ENCODE peak calls at places on chromosomes 7 and 10, in four cellular contexts. H is H1, D is WTC11, V is K562. N is an unnamed sample.
A peak's percentile ranks its signal among the peaks of the same experiment; 100 is the strongest.

GRCh38 chr7:47293884-47294568 is 287.9 kb downstream of the TNS3 start:
- DNase-seq in V (no peak), D (no peak), H (no peak), N (no peak)

GRCh38 chr7:131219277-131220041 is 108.2 kb upstream of the MKLN1 start:
- DNase-seq in D (no peak), V (no peak), H (no peak), N (peak; percentile 72)

GRCh38 chr7:88477957-88478356 is 171.3 kb upstream of the STEAP4 start:
- DNase-seq in D (no peak), V (no peak), H (no peak), N (no peak)

GRCh38 chr10:17643755-17644484 is at the start of gene STAM:
- DNase-seq in H (peak; percentile 69), D (peak; percentile 86), V (peak; percentile 90), N (peak; percentile 96)

GRCh38 chr7:111871283-111871682 is 309.0 kb upstream of the IMMP2L start:
- DNase-seq in V (no peak), H (no peak), D (no peak), N (no peak)

GRCh38 chr7:20249924-20250323 is 32.7 kb upstream of the MACC1 start:
- DNase-seq in V (no peak), H (no peak), D (no peak), N (no peak)

GRCh38 chr10:102159831-102160230 is 7.6 kb downstream of the NOLC1 start:
- DNase-seq in V (no peak), H (no peak), D (no peak), N (no peak)

GRCh38 chr10:132460691-132461090 is 63.7 kb downstream of the PWWP2B start:
- DNase-seq in V (no peak), H (no peak), D (no peak), N (no peak)

GRCh38 chr7:50590535-50590934 is 25.3 kb upstream of the DDC start:
- DNase-seq in D (no peak), H (no peak), V (no peak), N (peak; percentile 12)

GRCh38 chr10:34491666-34492065 is 323.4 kb downstream of the PARD3 start:
- DNase-seq in V (no peak), H (no peak), D (no peak), N (no peak)

GRCh38 chr10:60629332-60629731 is 148.9 kb upstream of the CDK1 start:
- DNase-seq in H (no peak), D (no peak), V (no peak), N (peak; percentile 56)

GRCh38 chr10:86759073-86759672 is 2.8 kb downstream of the BMPR1A start:
- DNase-seq in D (no peak), V (no peak), H (no peak), N (no peak)

GRCh38 chr7:134315679-134316538 is 821 bp downstream of the SLC35B4 start:
- DNase-seq in H (no peak), V (peak; percentile 32), D (peak; percentile 40), N (peak; percentile 60)

GRCh38 chr7:14836571-14837189 is 65.9 kb downstream of the DGKB start:
- DNase-seq in H (peak; percentile 29), V (no peak), D (peak; percentile 75), N (peak; percentile 88)

GRCh38 chr7:57348646-57349269 is 101.2 kb upstream of the ZNF716 start:
- DNase-seq in D (no peak), H (no peak), V (no peak), N (no peak)

GRCh38 chr7:124764071-124764846 is 1.3 kb downstream of the GPR37 start:
- DNase-seq in V (no peak), H (no peak), D (peak; percentile 22), N (peak; percentile 39)

GRCh38 chr10:62689712-62690111 is 114.8 kb upstream of the ADO start:
- DNase-seq in V (no peak), H (no peak), D (no peak), N (no peak)

GRCh38 chr7:100571829-100572116 is 1.9 kb downstream of the SAP25 start:
- DNase-seq in H (no peak), D (no peak), V (no peak), N (peak; percentile 58)

GRCh38 chr7:80770061-80770460 is 131.6 kb downstream of the CD36 start:
- DNase-seq in D (no peak), V (no peak), H (no peak), N (no peak)

GRCh38 chr7:4610768-4611467 is 71.2 kb upstream of the FOXK1 start:
- DNase-seq in D (peak; percentile 36), H (no peak), V (peak; percentile 66), N (peak; percentile 87)

GRCh38 chr10:69315100-69315542 is 36.8 kb downstream of the HK1 start:
- DNase-seq in V (no peak), H (no peak), D (no peak), N (no peak)

GRCh38 chr10:16585103-16585502 is 63.4 kb upstream of the C1QL3 start:
- DNase-seq in H (no peak), D (no peak), V (no peak), N (no peak)

GRCh38 chr7:17090751-17091150 is 207.7 kb upstream of the AHR start:
- DNase-seq in D (no peak), H (no peak), V (no peak), N (no peak)

GRCh38 chr10:2981361-2981801 is 86.0 kb upstream of the PFKP start:
- DNase-seq in H (no peak), D (no peak), V (no peak), N (no peak)

GRCh38 chr10:100370561-100370975 is 23.5 kb downstream of the SCD start:
- DNase-seq in D (no peak), H (no peak), V (no peak), N (no peak)

GRCh38 chr10:60896715-60897114 is 47.3 kb downstream of the RHOBTB1 start:
- DNase-seq in V (no peak), H (no peak), D (no peak), N (no peak)

GRCh38 chr7:152459724-152460251 is 24.0 kb upstream of the KMT2C start:
- DNase-seq in H (no peak), V (peak; percentile 21), D (no peak), N (no peak)

GRCh38 chr7:157445246-157445955 is 108.6 kb downstream of the DNAJB6 start:
- DNase-seq in V (no peak), D (no peak), H (no peak), N (no peak)

GRCh38 chr7:18320971-18321567 is 174.5 kb upstream of the HDAC9 start:
- DNase-seq in H (no peak), D (no peak), V (peak; percentile 22), N (peak; percentile 78)

GRCh38 chr7:15305002-15305600 is 256.7 kb downstream of the AGMO start:
- DNase-seq in H (no peak), V (peak; percentile 4), D (peak; percentile 48), N (peak; percentile 77)

GRCh38 chr7:43639858-43640491 is 57.1 kb downstream of the STK17A start:
- DNase-seq in V (no peak), H (no peak), D (no peak), N (no peak)

GRCh38 chr10:69879628-69880257 is 78.0 kb downstream of the COL13A1 start:
- DNase-seq in H (no peak), V (no peak), D (no peak), N (no peak)

GRCh38 chr7:95929710-95930295 is 157.4 kb downstream of the DYNC1I1 start:
- DNase-seq in H (no peak), V (no peak), D (no peak), N (no peak)
- TF ChIP-seq CREB1 in H (no peak), V (no peak), D (no peak), N (no peak)

GRCh38 chr7:123210986-123211385 is 11.2 kb upstream of the SLC13A1 start:
- DNase-seq in D (no peak), V (no peak), H (no peak), N (no peak)
- TF ChIP-seq CREB1 in D (no peak), V (no peak), H (no peak), N (no peak)

DNA sequence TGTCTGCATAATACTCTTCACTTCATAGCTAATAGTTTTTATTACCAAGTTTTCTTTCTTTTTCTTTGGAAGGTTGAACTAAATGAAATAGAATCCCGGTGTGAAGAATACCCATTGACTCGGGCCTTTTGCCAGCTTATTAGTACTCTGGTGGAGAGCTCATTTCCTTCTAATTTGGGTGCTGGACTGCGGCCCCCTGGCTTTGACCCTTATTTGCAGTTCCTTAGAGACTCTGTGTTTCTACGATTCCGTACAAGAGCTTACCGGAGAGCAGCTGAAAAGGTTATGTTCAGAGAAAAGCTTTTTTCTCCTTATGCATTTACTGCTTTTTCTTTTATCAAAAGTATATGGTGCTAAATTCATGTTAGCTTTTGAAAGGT is 40.2 kb downstream of the NUP205 start:
- DNase-seq in D (no peak), H (no peak), V (no peak), N (no peak)
- TF ChIP-seq CREB1 in D (no peak), H (no peak), V (no peak), N (no peak)

GRCh38 chr10:43823237-43823605 is 174.5 kb upstream of the ZNF32 start:
- DNase-seq in V (no peak), H (no peak), D (no peak), N (no peak)

GRCh38 chr10:43822509-43823236 is 174.0 kb upstream of the ZNF32 start:
- DNase-seq in V (no peak), H (no peak), D (no peak), N (no peak)

GRCh38 chr10:43825984-43826383 is 177.3 kb upstream of the ZNF32 start:
- DNase-seq in D (no peak), V (no peak), H (no peak), N (no peak)

GRCh38 chr10:43825421-43825820 is 176.7 kb upstream of the ZNF32 start:
- DNase-seq in H (no peak), D (no peak), V (no peak), N (no peak)

GRCh38 chr10:43824934-43825333 is 176.3 kb upstream of the ZNF32 start:
- DNase-seq in D (no peak), V (no peak), H (no peak), N (no peak)
- TF ChIP-seq CREB1 in D (no peak), V (no peak), H (no peak), N (no peak)

DNA sequence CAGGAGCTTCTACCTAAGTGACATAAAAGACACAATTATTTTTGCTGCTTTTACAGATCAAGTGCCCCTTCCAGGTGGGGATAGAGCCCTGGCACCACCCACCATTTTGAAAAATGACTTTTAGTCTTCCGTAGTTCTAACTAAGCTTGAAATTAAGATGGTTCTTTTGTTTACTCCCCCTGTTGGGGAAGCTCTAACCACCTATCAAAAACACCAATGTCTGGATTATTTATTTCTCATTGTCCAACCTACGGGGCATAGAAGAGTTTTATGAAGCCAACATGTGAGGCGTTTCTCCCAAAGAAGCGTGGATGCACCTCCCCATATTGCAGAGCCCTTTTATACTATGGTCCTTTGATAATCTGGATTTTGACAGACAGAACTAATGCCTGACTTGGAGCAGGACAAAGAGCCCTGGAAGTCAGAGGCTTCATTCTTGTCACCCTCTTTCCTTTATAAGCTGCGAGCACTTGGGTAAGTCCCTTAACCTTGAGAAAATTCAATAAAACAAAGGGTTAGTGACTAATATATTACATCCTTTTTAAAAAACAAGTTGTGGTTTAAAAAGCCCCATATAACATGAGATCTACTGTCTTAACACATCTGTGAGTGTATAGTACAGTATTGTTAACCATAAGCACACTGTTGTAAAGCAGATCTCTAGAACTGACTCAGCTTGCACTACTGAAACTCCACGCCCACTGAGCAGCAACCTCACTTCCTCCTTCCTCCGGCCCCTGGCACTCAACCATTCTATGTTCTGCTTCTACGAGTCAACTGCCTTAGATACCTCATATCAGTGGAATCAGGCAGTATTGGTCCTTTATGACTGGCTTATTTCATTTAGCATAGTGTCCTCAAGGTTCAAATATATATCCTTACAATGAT is 67.5 kb downstream of the ATXN7L1 start:
- DNase-seq in D (no peak), V (peak; percentile 31), H (no peak), N (no peak)
- TF ChIP-seq CREB1 in D (no peak), V (no peak), H (no peak), N (no peak)

GRCh38 chr10:21843645-21844044 is 159.9 kb downstream of the DNAJC1 start:
- DNase-seq in H (no peak), D (no peak), V (no peak), N (no peak)
- TF ChIP-seq CREB1 in H (no peak), D (no peak), V (no peak), N (no peak)